ENCODE peak calls at places on chromosomes 5 and 9, in ten cellular contexts. Z, B, P, H, I, X, F, Y, E and U are unnamed samples.

GRCh38 chr9:76817489-76817888 is 53.3 kb downstream of the PCA3 start:
- DNase-seq in X (no peak), B (no peak), P (no peak), I (no peak), E (no peak), Z (peak), Y (no peak), F (no peak), H (no peak), U (peak)

GRCh38 chr5:103474671-103475070 is 87.9 kb downstream of the NUDT12 start:
- DNase-seq in H (no peak), I (no peak), X (no peak), Y (no peak), B (no peak), E (no peak), F (no peak), Z (no peak), P (no peak), U (no peak)

GRCh38 chr5:178058321-178059012 is 54.9 kb upstream of the N4BP3 start:
- DNase-seq in Y (no peak), E (no peak), X (no peak), Z (no peak), H (no peak), B (no peak), P (no peak), I (no peak), F (peak), U (no peak)

GRCh38 chr9:19137282-19137681 is 10.0 kb upstream of the PLIN2 start:
- DNase-seq in Y (no peak), B (no peak), I (no peak), H (no peak), P (no peak), X (no peak), Z (peak), E (no peak), F (no peak), U (peak)

GRCh38 chr5:435961-436640 is 6.9 kb upstream of the EXOC3 start:
- DNase-seq in B (no peak), Z (no peak), Y (no peak), E (no peak), P (no peak), F (no peak), I (no peak), X (peak), H (no peak), U (peak)

GRCh38 chr9:119280740-119281485 is 88.3 kb downstream of the BRINP1 start:
- DNase-seq in Y (no peak), E (no peak), H (no peak), B (no peak), Z (no peak), P (no peak), F (no peak), X (no peak), I (no peak), U (no peak)

GRCh38 chr9:131965841-131966240 is 113.8 kb downstream of the MED27 start:
- DNase-seq in F (no peak), P (no peak), I (no peak), E (no peak), B (no peak), Z (no peak), H (no peak), Y (no peak), X (no peak), U (no peak)

GRCh38 chr5:167104351-167104750 is 1187.1 kb upstream of the WWC1 start:
- DNase-seq in E (no peak), X (no peak), H (no peak), B (no peak), F (no peak), I (no peak), Z (no peak), Y (no peak), P (no peak), U (no peak)

GRCh38 chr5:127312131-127312530 is 21.5 kb downstream of the MEGF10 start:
- DNase-seq in F (no peak), B (no peak), P (no peak), H (no peak), X (no peak), I (no peak), Z (no peak), Y (no peak), E (no peak), U (no peak)

GRCh38 chr9:131618071-131618479 is 72.8 kb downstream of the PRRT1B start:
- DNase-seq in X (no peak), Y (no peak), H (no peak), F (peak), P (peak), B (no peak), Z (no peak), I (peak), E (no peak), U (peak)

GRCh38 chr5:171927345-171927941 is 79.0 kb downstream of the FBXW11 start:
- DNase-seq in F (no peak), H (no peak), Z (peak), I (no peak), E (no peak), P (no peak), X (no peak), Y (no peak), B (no peak), U (no peak)

GRCh38 chr5:171635846-171636245 is 149.8 kb upstream of the SMIM23 start:
- DNase-seq in F (no peak), B (no peak), Y (no peak), I (no peak), H (no peak), E (no peak), X (no peak), Z (no peak), P (no peak), U (no peak)

GRCh38 chr9:137899551-137900360 is 22.2 kb downstream of the CACNA1B start:
- DNase-seq in E (no peak), F (no peak), I (no peak), Z (no peak), X (no peak), H (no peak), B (no peak), P (no peak), Y (no peak), U (no peak)

GRCh38 chr9:89850633-89851325 is 246.0 kb downstream of the GADD45G start:
- DNase-seq in Y (no peak), H (no peak), I (peak), P (no peak), Z (peak), B (no peak), X (no peak), F (peak), E (no peak), U (peak)

GRCh38 chr9:98665511-98665910 is 43.2 kb downstream of the GABBR2 start:
- DNase-seq in Z (no peak), F (no peak), H (no peak), X (no peak), P (no peak), B (no peak), Y (no peak), I (no peak), E (no peak), U (no peak)

GRCh38 chr5:150512368-150512747 is 4.4 kb downstream of the NDST1 start:
- DNase-seq in I (peak), P (no peak), H (no peak), X (no peak), E (no peak), B (no peak), Z (no peak), F (peak), Y (no peak), U (no peak)

GRCh38 chr9:16627967-16628366 is 242.5 kb downstream of the BNC2 start:
- DNase-seq in Z (peak), E (no peak), X (no peak), F (no peak), B (no peak), H (no peak), P (peak), Y (no peak), I (peak), U (no peak)

GRCh38 chr5:141521244-141521781 is 32.4 kb downstream of the PCDHGC5 start:
- DNase-seq in Z (peak), F (no peak), H (no peak), X (no peak), B (no peak), E (peak), Y (no peak), I (no peak), P (peak), U (peak)

GRCh38 chr5:59089767-59090166 is 506.9 kb downstream of the RAB3C start:
- DNase-seq in B (no peak), F (no peak), H (no peak), I (no peak), Y (no peak), E (no peak), Z (no peak), X (no peak), P (no peak), U (no peak)

GRCh38 chr5:164742025-164742424 is 1236.6 kb downstream of the MAT2B start:
- DNase-seq in Z (no peak), E (no peak), P (no peak), B (no peak), F (no peak), I (no peak), Y (no peak), H (no peak), X (no peak), U (no peak)

GRCh38 chr9:103867886-103868285 is 226.2 kb upstream of the SMC2 start:
- DNase-seq in H (no peak), P (no peak), B (no peak), F (no peak), I (no peak), X (no peak), Z (peak), Y (no peak), E (no peak), U (peak)

GRCh38 chr5:111016801-111017200 is 54.7 kb upstream of the TSLP start:
- DNase-seq in X (no peak), Y (no peak), E (no peak), H (no peak), Z (peak), F (no peak), P (no peak), I (no peak), B (no peak), U (peak)

GRCh38 chr5:98905857-98906688 is 22.7 kb downstream of the CHD1 start:
- DNase-seq in I (no peak), F (no peak), B (no peak), E (no peak), Z (peak), X (no peak), P (no peak), H (no peak), Y (no peak), U (peak)

GRCh38 chr9:18474778-18475177 is 825 bp downstream of the ADAMTSL1 start:
- DNase-seq in X (no peak), I (no peak), Y (no peak), Z (peak), E (no peak), B (no peak), F (no peak), P (no peak), H (no peak), U (no peak)

GRCh38 chr5:159313197-159313596 is 17.1 kb downstream of the IL12B start:
- DNase-seq in Z (no peak), H (no peak), P (no peak), I (no peak), E (no peak), B (no peak), X (no peak), Y (no peak), F (no peak), U (no peak)

GRCh38 chr5:159874308-159874707 is 42.0 kb upstream of the ADRA1B start:
- DNase-seq in I (no peak), F (no peak), E (no peak), B (no peak), Z (no peak), H (no peak), Y (no peak), X (no peak), P (no peak), U (peak)

GRCh38 chr5:173915310-173916005 is 27.3 kb downstream of the CPEB4 start:
- DNase-seq in Z (no peak), I (no peak), Y (no peak), F (no peak), P (no peak), H (no peak), X (no peak), B (no peak), E (no peak), U (no peak)

GRCh38 chr5:6747103-6747502 is 33.9 kb downstream of the TENT4A start:
- DNase-seq in X (no peak), Z (no peak), P (no peak), Y (no peak), B (no peak), H (no peak), F (no peak), I (no peak), E (no peak), U (no peak)

GRCh38 chr9:97919217-97919813 is 3.0 kb downstream of the TRMO start:
- DNase-seq in I (no peak), B (no peak), E (no peak), H (no peak), P (no peak), X (no peak), F (no peak), Z (no peak), Y (no peak), U (no peak)

GRCh38 chr9:133824106-133824801 is 86.1 kb upstream of the SARDH start:
- DNase-seq in H (no peak), Y (no peak), Z (no peak), P (no peak), B (no peak), F (no peak), I (no peak), E (no peak), X (no peak), U (no peak)

GRCh38 chr5:97838214-97838613 is 655.2 kb upstream of the RIOK2 start:
- DNase-seq in H (no peak), Z (peak), P (no peak), F (no peak), B (no peak), E (peak), Y (peak), X (no peak), I (no peak), U (peak)

GRCh38 chr9:104766025-104766424 is 2.1 kb downstream of the NIPSNAP3B start:
- DNase-seq in P (no peak), E (no peak), H (no peak), B (no peak), F (no peak), Z (no peak), Y (no peak), X (no peak), I (no peak), U (no peak)

GRCh38 chr5:33008751-33009418 is 297.8 kb downstream of the NPR3 start:
- DNase-seq in I (no peak), B (no peak), P (no peak), E (no peak), Y (no peak), Z (peak), H (no peak), X (no peak), F (no peak), U (peak)

GRCh38 chr5:16664368-16664767 is 47.6 kb upstream of the RETREG1 start:
- DNase-seq in I (no peak), F (no peak), P (no peak), Z (no peak), H (no peak), B (no peak), X (no peak), E (no peak), Y (no peak), U (no peak)

GRCh38 chr5:16659536-16659935 is 42.7 kb upstream of the RETREG1 start:
- DNase-seq in I (no peak), Y (no peak), X (no peak), E (no peak), P (no peak), F (no peak), Z (no peak), B (no peak), H (no peak), U (no peak)

GRCh38 chr5:16663848-16664247 is 47.1 kb upstream of the RETREG1 start:
- DNase-seq in X (no peak), F (no peak), Y (no peak), E (no peak), H (no peak), I (no peak), P (no peak), B (no peak), Z (no peak), U (no peak)

GRCh38 chr5:16661713-16662112 is 44.9 kb upstream of the RETREG1 start:
- DNase-seq in Z (no peak), P (no peak), Y (no peak), I (no peak), B (no peak), X (no peak), E (no peak), H (no peak), F (no peak), U (no peak)

GRCh38 chr5:16660982-16661381 is 44.2 kb upstream of the RETREG1 start:
- DNase-seq in I (no peak), X (no peak), F (no peak), H (no peak), B (no peak), E (no peak), Z (no peak), Y (no peak), P (no peak), U (no peak)
- TF ChIP-seq CTCF in I (no peak), X (no peak), F (no peak), H (peak), B (no peak), E (no peak), Z (no peak), Y (no peak), P (no peak), U (no peak)

DNA sequence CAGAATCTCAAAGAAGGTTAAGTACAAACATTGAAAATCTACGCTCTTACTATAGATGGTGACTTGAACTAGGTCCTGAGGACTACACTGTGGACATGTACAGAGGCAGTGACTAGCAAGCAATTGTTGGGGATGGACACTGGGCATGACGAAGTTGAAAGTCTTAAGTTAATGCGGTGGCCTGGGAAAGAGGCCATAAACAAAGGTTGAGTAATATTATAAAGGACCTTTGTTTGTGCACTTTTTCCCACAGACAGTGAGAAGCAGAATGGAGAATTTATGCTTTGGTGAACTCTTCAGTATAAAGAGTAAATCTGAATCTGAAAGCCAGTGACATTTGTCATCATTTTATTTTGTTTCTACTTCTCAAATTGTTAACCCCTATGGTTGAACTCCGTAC is 15.3 kb downstream of the ALDH1A1 start:
- DNase-seq in Z (no peak), F (peak), H (no peak), E (no peak), Y (no peak), P (no peak), I (no peak), X (no peak), B (no peak), U (no peak)
- TF ChIP-seq CTCF in Z (no peak), F (no peak), H (no peak), E (no peak), Y (no peak), P (no peak), I (no peak), X (no peak), B (no peak), U (no peak)

GRCh38 chr5:108129129-108129528 is 252.8 kb downstream of the FBXL17 start:
- DNase-seq in F (no peak), X (no peak), B (no peak), I (no peak), P (no peak), H (no peak), Y (no peak), E (no peak), Z (no peak), U (no peak)

GRCh38 chr5:108119123-108119522 is 262.8 kb downstream of the FBXL17 start:
- DNase-seq in F (no peak), I (no peak), Y (no peak), X (no peak), Z (no peak), B (no peak), H (no peak), P (peak), E (no peak), U (no peak)

GRCh38 chr5:108122701-108123100 is 259.2 kb downstream of the FBXL17 start:
- DNase-seq in P (no peak), H (no peak), I (no peak), F (no peak), B (no peak), X (no peak), E (no peak), Y (no peak), Z (no peak), U (no peak)

GRCh38 chr5:108125771-108126511 is 256.0 kb downstream of the FBXL17 start:
- DNase-seq in X (no peak), B (no peak), F (no peak), P (no peak), E (no peak), H (no peak), Y (no peak), I (no peak), Z (no peak), U (no peak)

DNA sequence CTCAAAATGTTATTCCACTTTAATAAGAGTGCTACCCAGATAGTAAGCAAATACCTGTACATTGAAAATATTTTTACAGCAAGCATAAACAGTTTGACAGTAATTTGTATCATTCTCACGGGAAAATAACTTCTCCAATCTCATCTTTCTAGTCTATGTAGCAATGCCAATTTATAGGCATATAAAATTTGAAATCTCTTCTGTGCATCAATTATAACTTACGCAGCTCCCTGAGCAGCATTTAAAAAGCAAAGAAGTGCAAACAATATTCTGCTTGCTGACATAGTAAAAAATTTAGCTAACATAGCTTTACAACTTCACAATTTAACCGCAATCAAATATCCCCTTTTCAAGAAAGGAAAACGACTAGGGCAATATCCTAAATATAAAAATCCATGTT is 257.3 kb downstream of the FBXL17 start:
- DNase-seq in B (no peak), H (no peak), I (no peak), E (no peak), F (no peak), X (no peak), Y (no peak), P (no peak), Z (no peak), U (no peak)
- TF ChIP-seq CTCF in B (no peak), H (no peak), I (no peak), E (no peak), F (no peak), X (no peak), Y (no peak), P (no peak), Z (no peak), U (no peak)

GRCh38 chr5:73945505-73945904 is 319.5 kb downstream of the ARHGEF28 start:
- DNase-seq in Y (no peak), B (no peak), Z (no peak), X (no peak), F (no peak), E (no peak), H (peak), P (no peak), I (no peak), U (no peak)
- TF ChIP-seq CTCF in Y (peak), B (peak), Z (peak), X (peak), F (no peak), E (no peak), H (peak), P (peak), I (no peak), U (peak)

DNA sequence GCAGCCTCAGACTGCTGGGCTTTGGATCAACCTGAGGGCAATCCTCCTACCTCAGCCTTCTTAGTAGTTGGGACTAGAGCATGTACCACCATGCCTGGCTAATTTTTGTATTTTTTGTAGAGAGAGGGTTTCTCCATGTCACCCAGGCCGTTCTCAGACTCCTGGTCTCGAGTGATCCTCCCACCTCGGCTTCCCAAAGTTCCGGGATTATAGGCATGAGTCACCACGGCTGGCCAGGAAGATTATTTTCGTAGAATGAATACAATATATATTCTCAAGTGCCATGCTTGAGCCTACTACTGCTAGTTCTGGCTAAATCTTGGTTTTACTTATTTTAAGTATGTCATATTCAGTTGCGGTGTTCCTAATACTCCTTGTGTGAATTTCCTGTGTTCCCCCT is 88.2 kb upstream of the CLINT1 start:
- DNase-seq in I (no peak), Y (no peak), B (no peak), H (no peak), E (no peak), X (no peak), Z (no peak), P (no peak), F (no peak), U (no peak)
- TF ChIP-seq CTCF in I (no peak), Y (no peak), B (no peak), H (no peak), E (no peak), X (no peak), Z (no peak), P (no peak), F (no peak), U (no peak)

DNA sequence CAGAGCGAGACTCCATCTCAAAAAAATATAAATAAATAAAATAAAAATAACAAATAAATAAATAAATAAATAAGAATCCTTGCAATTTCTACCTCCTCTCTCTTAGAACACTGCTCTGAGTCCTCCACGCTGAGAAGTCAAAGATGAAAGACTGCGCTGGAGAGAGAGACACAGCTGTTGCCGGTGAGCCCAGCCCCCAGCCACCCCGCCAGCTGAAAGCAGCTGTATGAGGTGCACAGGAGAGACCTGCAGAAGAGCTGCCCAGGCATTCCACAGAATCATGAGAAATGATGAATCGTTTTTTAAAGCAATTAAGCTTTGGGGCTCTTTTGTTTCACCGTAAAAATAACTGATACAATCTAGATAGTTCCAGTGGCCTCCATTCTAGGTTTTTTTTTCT is 16.3 kb upstream of the STRBP start:
- DNase-seq in Y (no peak), I (no peak), E (no peak), H (no peak), X (no peak), B (no peak), Z (no peak), F (no peak), P (no peak), U (no peak)
- TF ChIP-seq CTCF in Y (no peak), I (no peak), E (no peak), H (no peak), X (no peak), B (no peak), Z (no peak), F (no peak), P (no peak), U (no peak)

GRCh38 chr5:102090770-102091169 is 205.3 kb downstream of the SLCO4C1 start:
- DNase-seq in Z (no peak), Y (no peak), B (peak), X (peak), E (no peak), H (no peak), F (no peak), I (no peak), P (no peak), U (no peak)
- TF ChIP-seq CTCF in Z (peak), Y (peak), B (peak), X (peak), E (no peak), H (peak), F (peak), I (no peak), P (no peak), U (no peak)